ENCODE peak calls at places on chromosome 4, in six cellular contexts. W, D, P, Y, H and E are unnamed samples.

GRCh38 chr4:83115000-83115399 is 471 bp upstream of the PLAC8 start:
- DNase-seq in Y (peak; percentile 59), W (no peak), D (no peak), H (peak; percentile 48), P (no peak), E (peak; percentile 69)

GRCh38 chr4:152536545-152537182 is 772 bp upstream of the FBXW7 start:
- DNase-seq in Y (peak; percentile 37), D (no peak), P (no peak), H (peak; percentile 61), W (no peak), E (no peak)

GRCh38 chr4:24991015-24991414 is 39.7 kb downstream of the LGI2 start:
- DNase-seq in P (no peak), Y (peak; percentile 36), H (peak; percentile 56), D (no peak), W (no peak), E (no peak)

GRCh38 chr4:128757712-128758111 is 51.8 kb upstream of the JADE1 start:
- DNase-seq in Y (peak; percentile 23), P (no peak), D (peak; percentile 52), W (no peak), H (peak; percentile 5), E (no peak)

GRCh38 chr4:76758290-76758882 is 139.6 kb downstream of the SOWAHB start:
- DNase-seq in P (no peak), W (peak; percentile 49), Y (peak; percentile 81), H (peak; percentile 80), D (no peak), E (peak; percentile 81)

GRCh38 chr4:117064297-117064696 is 21.1 kb downstream of the TRAM1L1 start:
- DNase-seq in D (no peak), H (no peak), Y (peak; percentile 7), W (no peak), P (no peak), E (peak; percentile 0)

GRCh38 chr4:5165419-5166369 is 114.4 kb downstream of the STK32B start:
- DNase-seq in P (no peak), H (peak; percentile 74), Y (peak; percentile 64), W (no peak), D (peak; percentile 33), E (no peak)

GRCh38 chr4:2350982-2351381 is 67.5 kb downstream of the ZFYVE28 start:
- DNase-seq in W (no peak), D (peak; percentile 12), P (no peak), H (no peak), Y (no peak), E (no peak)

GRCh38 chr4:21046121-21046520 is 345.9 kb downstream of the PACRGL start:
- DNase-seq in Y (no peak), W (no peak), D (no peak), P (no peak), H (peak; percentile 25), E (peak; percentile 7)

GRCh38 chr4:74370912-74371311 is 6.0 kb downstream of the EREG start:
- DNase-seq in W (peak; percentile 26), Y (peak; percentile 64), P (no peak), H (peak; percentile 77), D (peak; percentile 61), E (peak; percentile 70)

GRCh38 chr4:76250962-76251361 is 559 bp upstream of the FAM47E start:
- DNase-seq in Y (no peak), D (no peak), H (no peak), W (no peak), P (no peak), E (peak; percentile 37)

GRCh38 chr4:24103434-24104168 is 213.8 kb upstream of the PPARGC1A start:
- DNase-seq in D (no peak), Y (peak; percentile 58), W (no peak), H (peak; percentile 56), P (no peak), E (no peak)

GRCh38 chr4:150078996-150079581 is 844 bp downstream of the DCLK2 start:
- DNase-seq in P (peak; percentile 21), D (peak; percentile 61), W (peak; percentile 31), Y (peak; percentile 40), H (peak; percentile 70), E (peak; percentile 20)

GRCh38 chr4:170651786-170652185 is 562.0 kb upstream of the AADAT start:
- DNase-seq in P (no peak), W (no peak), Y (peak; percentile 29), H (peak; percentile 66), D (no peak), E (no peak)
- H2AK5ac ChIP-seq in P (no peak overlapping the region), W (no peak overlapping the region), Y (no peak overlapping the region), H (no peak overlapping the region), D (no peak overlapping the region), E (no peak overlapping the region)

GRCh38 chr4:119209077-119209476 is 3.4 kb upstream of the USP53 start:
- DNase-seq in H (peak; percentile 96), W (no peak), P (no peak), Y (peak; percentile 96), D (no peak), E (peak; percentile 88)

GRCh38 chr4:119204898-119205297 is 7.6 kb upstream of the USP53 start:
- DNase-seq in D (no peak), W (no peak), Y (no peak), P (no peak), H (no peak), E (no peak)

GRCh38 chr4:119206178-119206577 is 6.3 kb upstream of the USP53 start:
- DNase-seq in W (no peak), D (no peak), Y (no peak), H (no peak), P (no peak), E (no peak)

GRCh38 chr4:119205690-119206089 is 6.8 kb upstream of the USP53 start:
- DNase-seq in P (no peak), Y (no peak), D (no peak), H (no peak), W (no peak), E (no peak)

DNA sequence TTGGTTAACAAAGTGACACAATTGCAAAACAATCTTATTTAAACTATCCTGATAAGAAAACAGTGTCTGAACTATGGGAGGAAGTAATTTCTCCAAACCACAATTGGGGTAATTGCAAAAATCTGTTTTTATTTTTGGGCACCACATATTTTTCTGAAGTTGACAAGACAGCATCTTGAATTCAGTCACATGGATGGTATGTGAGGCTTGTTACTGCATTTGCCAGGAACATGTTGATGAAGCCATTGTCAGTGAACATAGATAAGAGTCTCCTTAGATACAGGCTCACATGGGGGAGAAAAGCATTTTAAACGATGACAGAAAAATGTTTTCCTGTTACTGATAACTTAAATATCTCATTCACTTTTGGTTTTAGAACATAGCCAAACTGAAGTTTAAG is 5.5 kb upstream of the USP53 start:
- DNase-seq in H (no peak), D (no peak), P (no peak), Y (peak; percentile 50), W (no peak), E (peak; percentile 78)
- H2AFZ ChIP-seq in H (no peak overlapping the region), D (no peak overlapping the region), P (no peak overlapping the region), Y (no peak overlapping the region), W (no peak overlapping the region), E (no peak overlapping the region)

GRCh38 chr4:147724468-147725201 is 7.3 kb upstream of the ARHGAP10 start:
- DNase-seq in W (no peak), Y (no peak), P (no peak), D (no peak), H (no peak), E (no peak)
- H2AK5ac ChIP-seq in W (no peak overlapping the region), Y (peak overlapping the region; percentile 54), P (no peak overlapping the region), D (no peak overlapping the region), H (peak overlapping the region; percentile 69), E (no peak overlapping the region)

DNA sequence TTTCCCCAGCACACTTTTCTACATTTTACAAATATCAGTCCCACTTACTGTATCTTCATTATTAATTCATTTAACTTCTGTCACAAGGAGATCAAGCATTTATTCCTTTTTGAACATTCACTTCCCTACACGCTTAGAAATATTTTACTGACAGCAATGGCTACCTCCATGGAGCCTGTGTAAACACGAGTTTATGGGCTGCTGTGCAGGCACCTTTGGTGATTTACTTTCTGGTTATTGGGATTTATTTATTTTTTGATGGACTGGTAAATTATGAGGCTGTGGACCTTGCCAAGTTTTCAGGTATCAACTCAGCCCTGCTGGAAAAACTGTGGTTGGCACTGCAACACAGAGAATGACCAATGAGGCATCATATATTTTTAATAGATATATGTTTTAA is 45.4 kb upstream of the PAQR3 start:
- DNase-seq in Y (no peak), H (no peak), W (no peak), P (no peak), D (no peak), E (no peak)
- H2AFZ ChIP-seq in Y (no peak overlapping the region), H (no peak overlapping the region), W (no peak overlapping the region), P (no peak overlapping the region), D (no peak overlapping the region), E (no peak overlapping the region)

DNA sequence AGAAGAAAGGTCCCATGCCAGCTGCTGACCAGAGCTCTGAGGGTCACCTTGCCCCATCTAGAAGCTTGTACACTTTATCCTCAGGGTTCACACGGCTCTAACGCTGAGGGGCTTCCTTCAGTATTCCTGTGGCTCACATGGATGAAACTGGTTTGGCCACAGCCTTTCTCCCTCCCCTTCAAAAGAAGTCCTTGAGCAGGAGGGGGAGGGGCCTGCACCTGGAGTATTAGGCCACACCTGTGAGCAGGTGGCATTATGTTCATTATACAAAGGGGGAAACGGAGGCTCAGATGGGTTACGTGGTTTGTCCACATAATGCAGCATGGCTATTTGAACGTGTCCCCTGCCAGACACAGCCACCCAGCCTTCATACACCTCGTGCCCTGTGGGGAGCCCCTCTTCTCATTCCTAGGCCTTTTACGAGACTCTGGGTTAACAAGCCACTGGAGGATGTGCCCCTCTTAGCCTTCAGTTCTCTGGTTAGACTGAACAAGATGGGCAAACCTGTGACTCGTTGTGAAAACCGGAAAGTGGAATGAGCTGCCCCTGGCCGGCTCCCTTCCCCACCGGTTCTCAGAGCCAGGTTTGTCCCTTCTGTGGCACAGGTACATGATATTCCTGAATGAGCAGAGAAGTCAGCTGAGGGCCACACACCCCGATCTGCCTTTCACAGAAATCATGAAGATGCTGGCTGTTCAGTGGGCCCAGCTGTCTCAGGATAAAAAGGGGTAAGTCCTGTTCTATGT is 27.2 kb upstream of the JAKMIP1 start:
- DNase-seq in H (no peak), W (no peak), D (peak; percentile 27), P (no peak), Y (no peak), E (no peak)
- H2AK5ac ChIP-seq in H (no peak overlapping the region), W (no peak overlapping the region), D (no peak overlapping the region), P (no peak overlapping the region), Y (no peak overlapping the region), E (no peak overlapping the region)

GRCh38 chr4:102143433-102143832 is 201.8 kb downstream of the SLC39A8 start:
- DNase-seq in P (no peak), H (no peak), W (no peak), Y (no peak), D (no peak), E (no peak)

GRCh38 chr4:102139132-102139573 is 206.1 kb downstream of the SLC39A8 start:
- DNase-seq in P (no peak), H (peak; percentile 21), Y (no peak), W (no peak), D (no peak), E (no peak)

GRCh38 chr4:102137217-102137616 is 208.1 kb downstream of the SLC39A8 start:
- DNase-seq in P (no peak), D (no peak), H (no peak), Y (no peak), W (no peak), E (no peak)

GRCh38 chr4:102141855-102142254 is 203.4 kb downstream of the SLC39A8 start:
- DNase-seq in D (no peak), P (no peak), H (no peak), Y (no peak), W (no peak), E (no peak)

DNA sequence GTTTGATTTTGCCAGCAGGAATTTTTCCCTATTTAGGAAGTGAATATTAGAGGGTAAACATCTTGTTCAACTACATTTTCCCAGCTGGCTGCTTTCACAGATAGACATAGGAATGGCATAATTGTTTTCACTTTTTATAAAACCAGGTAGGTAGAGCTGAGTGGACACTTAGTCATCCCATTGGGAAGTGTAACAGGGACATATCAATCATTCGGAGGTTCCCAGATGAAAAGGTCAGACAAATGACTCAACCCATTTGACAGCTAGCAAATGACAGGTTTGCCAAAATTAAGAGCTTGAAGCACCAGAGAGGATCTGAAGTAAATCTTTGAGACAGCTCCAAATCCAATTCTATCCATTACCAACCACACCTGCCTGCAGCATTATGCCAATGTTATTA is 205.3 kb downstream of the SLC39A8 start:
- DNase-seq in D (no peak), H (no peak), P (no peak), Y (no peak), W (no peak), E (no peak)
- H2AFZ ChIP-seq in D (no peak overlapping the region), H (no peak overlapping the region), P (no peak overlapping the region), Y (no peak overlapping the region), W (no peak overlapping the region), E (no peak overlapping the region)